ENCODE peak calls at places on chromosome 14, in four cellular contexts. One of them, this sample, is unnamed.

GRCh38 chr14:51595831-51596472 is 55.8 kb upstream of the FRMD6 start:
- DNase-seq in stimulated activated CD8-positive, alpha-beta memory T cell treated with anti-CD3 and anti-CD28 coated beads, Interleukin-15, amount 100 ng/mL, for 24 hours: no peak
- DNase-seq in GM03348: no peak
- DNase-seq in stromal cell of bone marrow: no peak
- DNase-seq in this sample: no peak

GRCh38 chr14:71675126-71675901 is 256.9 kb upstream of the RGS6 start:
- DNase-seq in stimulated activated CD8-positive, alpha-beta memory T cell treated with anti-CD3 and anti-CD28 coated beads, Interleukin-15, amount 100 ng/mL, for 24 hours: no peak
- DNase-seq in GM03348: no peak
- DNase-seq in stromal cell of bone marrow: no peak
- DNase-seq in this sample: no peak

GRCh38 chr14:94581127-94581999 is at the start of gene SERPINA5:
- DNase-seq in stimulated activated CD8-positive, alpha-beta memory T cell treated with anti-CD3 and anti-CD28 coated beads, Interleukin-15, amount 100 ng/mL, for 24 hours: no peak
- DNase-seq in GM03348: no peak
- DNase-seq in stromal cell of bone marrow: no peak
- DNase-seq in this sample: no peak

GRCh38 chr14:69690042-69690441 is 76.9 kb upstream of the SRSF5 start:
- DNase-seq in stimulated activated CD8-positive, alpha-beta memory T cell treated with anti-CD3 and anti-CD28 coated beads, Interleukin-15, amount 100 ng/mL, for 24 hours: no peak
- DNase-seq in GM03348: no peak
- DNase-seq in stromal cell of bone marrow: no peak
- DNase-seq in this sample: no peak

GRCh38 chr14:92323031-92323915 is at the start of gene SLC24A4:
- DNase-seq in stimulated activated CD8-positive, alpha-beta memory T cell treated with anti-CD3 and anti-CD28 coated beads, Interleukin-15, amount 100 ng/mL, for 24 hours: no peak
- DNase-seq in GM03348: peak; percentile 44
- DNase-seq in stromal cell of bone marrow: no peak
- DNase-seq in this sample: no peak

GRCh38 chr14:90846511-90846910 is 30.3 kb upstream of the TTC7B start:
- DNase-seq in stimulated activated CD8-positive, alpha-beta memory T cell treated with anti-CD3 and anti-CD28 coated beads, Interleukin-15, amount 100 ng/mL, for 24 hours: no peak
- DNase-seq in GM03348: peak; percentile 72
- DNase-seq in stromal cell of bone marrow: peak; percentile 61
- DNase-seq in this sample: no peak

GRCh38 chr14:94213021-94213420 is 38.9 kb downstream of the PPP4R4 start:
- DNase-seq in stimulated activated CD8-positive, alpha-beta memory T cell treated with anti-CD3 and anti-CD28 coated beads, Interleukin-15, amount 100 ng/mL, for 24 hours: no peak
- DNase-seq in GM03348: peak; percentile 30
- DNase-seq in stromal cell of bone marrow: peak; percentile 33
- DNase-seq in this sample: no peak

GRCh38 chr14:89721991-89722390 is 232.5 kb downstream of the EFCAB11 start:
- DNase-seq in stimulated activated CD8-positive, alpha-beta memory T cell treated with anti-CD3 and anti-CD28 coated beads, Interleukin-15, amount 100 ng/mL, for 24 hours: no peak
- DNase-seq in GM03348: no peak
- DNase-seq in stromal cell of bone marrow: no peak
- DNase-seq in this sample: no peak

GRCh38 chr14:95758331-95758730 is 44.4 kb upstream of the TCL1A start:
- DNase-seq in stimulated activated CD8-positive, alpha-beta memory T cell treated with anti-CD3 and anti-CD28 coated beads, Interleukin-15, amount 100 ng/mL, for 24 hours: no peak
- DNase-seq in GM03348: no peak
- DNase-seq in stromal cell of bone marrow: no peak
- DNase-seq in this sample: no peak

This sample was measured in activated T-helper 1 cell treated with Interleukin-2 at 50 U/mL for 16 hours.